ENCODE peak calls at places on chromosomes 12 and 14, in eight cellular contexts. X, O, G, I, U, R, Q and A are unnamed samples.

GRCh38 chr14:99733551-99734405 is 49.7 kb downstream of the CYP46A1 start:
- DNase-seq in U (no peak), R (no peak), I (no peak), O (no peak), X (no peak), G (no peak), Q (no peak), A (peak)

GRCh38 chr12:66503746-66504145 is 175.1 kb downstream of the GRIP1 start:
- DNase-seq in G (no peak), R (no peak), Q (no peak), X (no peak), I (no peak), O (no peak), U (no peak), A (peak)

GRCh38 chr12:6393109-6393508 is 9.1 kb downstream of the LTBR start:
- DNase-seq in X (no peak), G (no peak), R (no peak), U (no peak), I (no peak), O (no peak), Q (no peak), A (no peak)

GRCh38 chr14:38900887-38901286 is 202.1 kb downstream of the SEC23A start:
- DNase-seq in R (no peak), I (no peak), Q (no peak), U (no peak), O (no peak), X (no peak), G (no peak), A (no peak)

GRCh38 chr14:34449819-34450541 is 12.1 kb downstream of the SPTSSA start:
- DNase-seq in R (no peak), X (no peak), Q (no peak), U (no peak), G (no peak), O (no peak), I (no peak), A (no peak)

GRCh38 chr14:102592969-102593840 is 756 bp downstream of the RCOR1 start:
- DNase-seq in X (peak), O (peak), U (peak), I (peak), G (peak), R (peak), Q (peak), A (peak)

GRCh38 chr12:15855646-15856045 is 26.5 kb upstream of the STRAP start:
- DNase-seq in O (no peak), R (no peak), U (no peak), Q (no peak), G (no peak), I (no peak), X (no peak), A (no peak)

GRCh38 chr14:105430535-105430934 is 10.9 kb downstream of the MTA1 start:
- DNase-seq in I (no peak), R (no peak), X (no peak), G (no peak), Q (no peak), O (no peak), U (peak), A (no peak)

GRCh38 chr12:943051-943450 is 6.4 kb downstream of the RAD52 start:
- DNase-seq in G (no peak), I (no peak), R (no peak), Q (no peak), X (no peak), U (no peak), O (no peak), A (peak)

GRCh38 chr14:26872510-26872909 is 274.7 kb upstream of the NOVA1 start:
- DNase-seq in X (no peak), U (no peak), R (no peak), O (peak), Q (no peak), G (peak), I (no peak), A (no peak)

GRCh38 chr12:130909111-130909510 is 37.2 kb downstream of the RAN start:
- DNase-seq in U (no peak), I (no peak), Q (no peak), O (no peak), R (no peak), X (no peak), G (no peak), A (no peak)

GRCh38 chr14:74347096-74347794 is 1.0 kb upstream of the VRTN start:
- DNase-seq in Q (no peak), X (no peak), R (no peak), G (no peak), O (no peak), U (no peak), I (peak), A (no peak)

GRCh38 chr14:74348241-74348734 is at the start of gene VRTN:
- DNase-seq in O (no peak), G (no peak), X (no peak), R (no peak), I (peak), U (no peak), Q (no peak), A (no peak)

GRCh38 chr14:74348735-74349463 is 628 bp downstream of the VRTN start:
- DNase-seq in Q (no peak), U (no peak), I (peak), O (no peak), X (no peak), R (no peak), G (no peak), A (no peak)

GRCh38 chr14:74347795-74348100 is 523 bp upstream of the VRTN start:
- DNase-seq in I (no peak), Q (no peak), U (no peak), X (no peak), O (no peak), G (peak), R (no peak), A (no peak)

GRCh38 chr14:74346341-74346740 is 1.9 kb upstream of the VRTN start:
- DNase-seq in X (no peak), Q (no peak), R (no peak), G (no peak), U (no peak), O (no peak), I (no peak), A (no peak)
- H3K4me3 ChIP-seq in X (no peak), Q (no peak), R (no peak), G (no peak), U (no peak), O (no peak), I (no peak), A (no peak)

GRCh38 chr12:31118347-31118830 is 44.7 kb downstream of the DDX11 start:
- DNase-seq in R (no peak), O (no peak), X (peak), U (no peak), Q (peak), G (no peak), I (peak), A (peak)
- H3K4me3 ChIP-seq in R (peak), O (peak), X (peak), U (peak), Q (peak), G (peak), I (peak), A (peak)

GRCh38 chr14:69615471-69616407 is 4.3 kb downstream of the SUSD6 start:
- DNase-seq in I (no peak), X (peak), G (no peak), R (peak), O (peak), U (peak), Q (peak), A (no peak)
- H3K4me3 ChIP-seq in I (no peak), X (peak), G (no peak), R (peak), O (no peak), U (no peak), Q (peak), A (no peak)

GRCh38 chr12:3885179-3886094 is 12.2 kb upstream of the PARP11 start:
- DNase-seq in O (no peak), X (peak), Q (peak), I (peak), G (peak), U (peak), R (peak), A (peak)
- H3K4me3 ChIP-seq in O (no peak), X (no peak), Q (no peak), I (no peak), G (no peak), U (peak), R (no peak), A (no peak)